ENCODE peak calls at places on chromosomes 16 and 17, in seven cellular contexts. W, O, U, S, B, R and I are unnamed samples.
A peak's percentile ranks its signal among the peaks of the same experiment; 100 is the strongest.

GRCh38 chr17:9912146-9913099 is 7.4 kb upstream of the RCVRN start:
- DNase-seq in W (no peak), O (no peak), U (peak; percentile 8), S (no peak), B (no peak), R (no peak), I (no peak)

GRCh38 chr16:2846511-2847310 is 11.3 kb downstream of the PRSS22 start:
- DNase-seq in W (no peak), O (peak; percentile 16), U (peak; percentile 88), S (no peak), B (peak; percentile 86), R (no peak), I (no peak)

GRCh38 chr16:64308721-64309120 is 813.1 kb downstream of the CDH11 start:
- DNase-seq in W (no peak), O (no peak), U (no peak), S (no peak), B (no peak), R (no peak), I (no peak)

GRCh38 chr17:7840441-7840840 is 6.4 kb downstream of the KDM6B start:
- DNase-seq in W (no peak), O (no peak), U (no peak), S (no peak), B (no peak), R (no peak), I (no peak)

GRCh38 chr17:41352597-41353366 is 2.2 kb upstream of the KRT33A start:
- DNase-seq in W (no peak), O (no peak), U (peak; percentile 5), S (no peak), B (peak; percentile 93), R (no peak), I (no peak)

GRCh38 chr17:17379197-17379991 is 76.2 kb downstream of the NT5M start:
- DNase-seq in W (no peak), O (peak; percentile 93), U (peak; percentile 36), S (no peak), B (no peak), R (peak; percentile 50), I (no peak)

GRCh38 chr16:16001856-16002255 is 52.4 kb downstream of the ABCC1 start:
- DNase-seq in W (no peak), O (no peak), U (no peak), S (no peak), B (no peak), R (peak; percentile 25), I (no peak)

GRCh38 chr17:7260601-7261376 is 1.5 kb downstream of the CLDN7 start:
- DNase-seq in W (peak; percentile 28), O (no peak), U (no peak), S (no peak), B (no peak), R (peak; percentile 88), I (peak; percentile 86)

GRCh38 chr17:45246861-45247428 is 14.9 kb downstream of the SPATA32 start:
- DNase-seq in W (peak; percentile 82), O (no peak), U (peak; percentile 14), S (peak; percentile 50), B (no peak), R (no peak), I (no peak)

GRCh38 chr17:44996304-44996703 is 28.2 kb upstream of the C1QL1 start:
- DNase-seq in W (no peak), O (no peak), U (no peak), S (no peak), B (no peak), R (no peak), I (no peak)

DNA sequence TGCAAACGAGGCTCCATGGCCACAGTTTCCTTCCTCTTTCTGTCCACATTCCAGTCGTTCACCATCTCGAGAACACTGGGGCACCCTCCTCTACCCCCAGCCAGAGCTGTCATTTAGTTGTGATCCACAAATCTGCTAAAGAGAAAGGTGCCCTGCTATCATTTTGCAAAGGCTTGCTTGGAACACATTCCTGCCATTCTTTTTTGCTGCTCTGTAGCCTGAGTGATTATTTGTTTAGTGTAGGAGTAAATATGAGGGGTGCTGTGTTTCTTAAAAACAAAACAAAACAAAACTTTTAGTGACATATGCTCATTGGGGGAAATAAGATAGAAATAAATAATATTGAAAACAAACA is 166.7 kb downstream of the PRKCA start:
- DNase-seq in W (no peak), O (no peak), U (no peak), S (no peak), B (no peak), R (no peak), I (no peak)
- H3K4me1 ChIP-seq in W (peaks cover 21% of the 10 kb centered on the region), O (peaks cover 25% of the 10 kb centered on the region), U (peaks cover 29% of the 10 kb centered on the region), S (peaks cover 25% of the 10 kb centered on the region), B (peaks cover 31% of the 10 kb centered on the region), R (peaks cover 20% of the 10 kb centered on the region), I (peaks cover 4% of the 10 kb centered on the region)

GRCh38 chr17:43365356-43365755 is 33.4 kb upstream of the ARL4D start:
- DNase-seq in W (no peak), O (no peak), U (no peak), S (no peak), B (no peak), R (no peak), I (no peak)
- H3K4me1 ChIP-seq in W (peaks cover 22% of the 10 kb centered on the region), O (peaks cover 13% of the 10 kb centered on the region), U (peaks cover 18% of the 10 kb centered on the region), S (peaks cover 25% of the 10 kb centered on the region), B (peaks cover 4% of the 10 kb centered on the region), R (peaks cover 34% of the 10 kb centered on the region), I (no peaks in the 10 kb centered on the region)

GRCh38 chr17:65531508-65532431 is 29.7 kb downstream of the AXIN2 start:
- DNase-seq in W (no peak), O (peak; percentile 97), U (peak; percentile 67), S (no peak), B (no peak), R (peak; percentile 48), I (no peak)

GRCh38 chr17:65529040-65529633 is 32.3 kb downstream of the AXIN2 start:
- DNase-seq in W (no peak), O (no peak), U (no peak), S (no peak), B (no peak), R (no peak), I (no peak)

GRCh38 chr17:65529761-65530157 is 31.7 kb downstream of the AXIN2 start:
- DNase-seq in W (no peak), O (no peak), U (no peak), S (no peak), B (no peak), R (no peak), I (no peak)

GRCh38 chr17:65530985-65531507 is 30.4 kb downstream of the AXIN2 start:
- DNase-seq in W (no peak), O (peak; percentile 98), U (peak; percentile 88), S (no peak), B (no peak), R (no peak), I (no peak)

GRCh38 chr17:65530158-65530984 is 31.1 kb downstream of the AXIN2 start:
- DNase-seq in W (no peak), O (no peak), U (no peak), S (no peak), B (no peak), R (no peak), I (no peak)
- H3K4me1 ChIP-seq in W (peaks cover 5% of the 10 kb centered on the region), O (peaks cover 27% of the 10 kb centered on the region), U (peaks cover 20% of the 10 kb centered on the region), S (no peaks in the 10 kb centered on the region), B (no peaks in the 10 kb centered on the region), R (peaks cover 15% of the 10 kb centered on the region), I (no peaks in the 10 kb centered on the region)

DNA sequence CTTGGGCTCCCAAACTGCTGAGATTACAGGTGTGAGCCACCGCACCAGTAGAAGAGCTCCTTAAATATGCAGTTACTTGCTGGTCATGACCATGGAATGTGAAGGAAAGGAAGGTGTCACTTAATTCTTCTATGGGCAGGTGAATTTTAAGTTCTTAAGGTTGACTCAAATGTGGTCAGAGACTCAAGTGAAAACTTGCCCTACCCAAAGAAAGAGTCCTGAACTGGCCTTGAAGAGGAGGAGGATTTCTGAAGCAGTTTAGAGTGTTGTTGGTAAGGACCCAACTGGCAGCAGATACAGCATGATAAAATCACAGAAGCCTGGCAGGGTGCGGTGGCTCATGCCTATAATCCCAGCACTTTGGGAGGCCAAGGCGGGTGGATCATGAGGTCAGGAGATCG is 29.4 kb downstream of the CHD9 start:
- DNase-seq in W (no peak), O (no peak), U (no peak), S (no peak), B (peak; percentile 99), R (no peak), I (no peak)
- H3K4me1 ChIP-seq in W (no peaks in the 10 kb centered on the region), O (peaks cover 4% of the 10 kb centered on the region), U (peaks cover 16% of the 10 kb centered on the region), S (peaks cover 32% of the 10 kb centered on the region), B (peaks cover 64% of the 10 kb centered on the region), R (peaks cover 13% of the 10 kb centered on the region), I (no peaks in the 10 kb centered on the region)

GRCh38 chr16:11346700-11347319 is 1.6 kb downstream of the RMI2 start:
- DNase-seq in W (no peak), O (no peak), U (no peak), S (no peak), B (no peak), R (no peak), I (no peak)
- H3K4me1 ChIP-seq in W (no peaks in the 10 kb centered on the region), O (no peaks in the 10 kb centered on the region), U (peaks cover 24% of the 10 kb centered on the region), S (peaks cover 70% of the 10 kb centered on the region), B (peaks cover 12% of the 10 kb centered on the region), R (peaks cover 17% of the 10 kb centered on the region), I (no peaks in the 10 kb centered on the region)

DNA sequence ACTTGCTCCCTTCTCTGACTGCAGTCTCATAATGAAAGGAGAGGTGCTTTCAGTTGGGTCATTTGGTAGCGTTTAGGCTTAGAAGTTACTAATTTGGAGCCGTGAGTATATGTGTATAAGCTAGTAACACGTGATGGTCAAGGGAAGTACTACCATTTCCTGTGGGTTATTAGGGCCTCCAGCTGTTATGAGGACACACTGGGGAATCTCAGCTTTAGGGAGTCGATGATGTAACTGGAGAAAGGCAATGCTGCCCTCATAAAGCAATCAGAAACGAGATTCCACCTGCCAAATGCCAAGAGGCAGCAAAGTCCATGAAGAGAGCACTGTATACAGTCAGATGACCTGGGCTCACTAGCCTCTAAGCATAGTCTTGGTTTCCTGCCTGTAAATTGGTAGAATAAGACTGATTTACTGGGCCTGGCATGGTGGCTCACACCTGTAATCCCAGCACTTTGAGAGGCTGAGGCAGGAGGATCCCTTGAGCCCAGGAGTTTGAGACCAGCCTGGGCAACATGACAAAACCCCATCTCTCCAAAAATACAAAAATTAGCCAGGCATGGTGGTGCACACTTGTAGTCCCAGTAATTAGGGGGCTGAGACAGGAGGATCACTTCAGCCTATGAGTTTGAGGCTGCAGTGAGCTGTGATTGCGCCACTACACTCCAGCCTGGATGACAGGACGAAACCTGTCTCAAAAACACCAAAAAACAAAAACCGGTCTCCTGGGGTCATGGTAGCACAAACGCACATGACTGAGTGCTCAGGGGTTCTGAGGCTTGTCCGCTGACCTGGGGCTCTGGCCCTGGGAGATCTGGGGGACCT is 53.0 kb downstream of the SF3B3 start:
- DNase-seq in W (no peak), O (peak; percentile 85), U (peak; percentile 86), S (peak; percentile 28), B (peak; percentile 66), R (no peak), I (peak; percentile 31)
- H3K4me1 ChIP-seq in W (no peaks in the 10 kb centered on the region), O (peaks cover 6% of the 10 kb centered on the region), U (peaks cover 39% of the 10 kb centered on the region), S (peaks cover 5% of the 10 kb centered on the region), B (peaks cover 10% of the 10 kb centered on the region), R (peaks cover 6% of the 10 kb centered on the region), I (peaks cover 8% of the 10 kb centered on the region)

DNA sequence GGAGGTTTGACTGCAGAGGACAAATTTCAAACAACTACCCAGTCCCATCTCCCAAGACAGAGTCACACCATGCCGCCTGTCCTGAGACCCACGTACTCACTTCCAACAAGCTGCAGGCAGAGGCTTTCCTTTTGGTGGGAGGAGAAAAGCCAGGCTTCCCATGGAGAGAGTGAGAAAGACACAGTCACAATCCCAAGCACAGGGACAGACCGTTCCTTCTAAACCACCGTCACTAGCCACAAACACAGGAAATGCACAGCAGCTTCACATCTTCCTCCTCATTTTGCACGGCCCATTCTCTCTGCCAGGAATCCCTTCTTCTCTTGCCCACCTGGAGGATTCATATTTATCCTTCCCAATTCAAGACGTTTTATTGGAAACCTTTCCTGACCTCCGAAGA is 87.8 kb downstream of the XYLT1 start:
- DNase-seq in W (no peak), O (no peak), U (no peak), S (no peak), B (no peak), R (no peak), I (no peak)
- H3K4me1 ChIP-seq in W (peaks cover 40% of the 10 kb centered on the region), O (peaks cover 86% of the 10 kb centered on the region), U (peaks cover 8% of the 10 kb centered on the region), S (peaks cover 19% of the 10 kb centered on the region), B (no peaks in the 10 kb centered on the region), R (peaks cover 24% of the 10 kb centered on the region), I (no peaks in the 10 kb centered on the region)